ENCODE peak calls at places on chromosomes 1 and 21, in seven cellular contexts. One of them, this sample, is unnamed.

GRCh38 chr1:117537291-117537920 is 68.4 kb upstream of the TENT5C start:
- DNase-seq in SK-N-SH: no peak
- DNase-seq in K562: peak; percentile 45
- DNase-seq in HepG2: peak; percentile 36
- DNase-seq in HCT116: no peak
- DNase-seq in H1: no peak
- DNase-seq in GM12878: no peak
- DNase-seq in this sample: peak; percentile 29

GRCh38 chr1:175824079-175824478 is 80.7 kb upstream of the TNR start:
- DNase-seq in SK-N-SH: no peak
- DNase-seq in K562: peak; percentile 29
- DNase-seq in HepG2: no peak
- DNase-seq in HCT116: no peak
- DNase-seq in H1: peak; percentile 90
- DNase-seq in GM12878: no peak
- DNase-seq in this sample: no peak

GRCh38 chr1:52739699-52740467 is 13.6 kb downstream of the ZYG11B start:
- DNase-seq in SK-N-SH: no peak
- DNase-seq in K562: no peak
- DNase-seq in HepG2: no peak
- DNase-seq in HCT116: no peak
- DNase-seq in H1: no peak
- DNase-seq in GM12878: no peak
- DNase-seq in this sample: no peak

GRCh38 chr1:11822091-11822490 is 16.1 kb downstream of the CLCN6 start:
- DNase-seq in SK-N-SH: no peak
- DNase-seq in K562: no peak
- DNase-seq in HepG2: no peak
- DNase-seq in HCT116: no peak
- DNase-seq in H1: no peak
- DNase-seq in GM12878: no peak
- DNase-seq in this sample: no peak

GRCh38 chr1:220516014-220516721 is 11.8 kb upstream of the MARK1 start:
- DNase-seq in SK-N-SH: no peak
- DNase-seq in K562: no peak
- DNase-seq in HepG2: no peak
- DNase-seq in HCT116: no peak
- DNase-seq in H1: no peak
- DNase-seq in GM12878: no peak
- DNase-seq in this sample: no peak

GRCh38 chr1:6454856-6455751 is 10.9 kb downstream of the TNFRSF25 start:
- DNase-seq in SK-N-SH: peak; percentile 74
- DNase-seq in K562: no peak
- DNase-seq in HepG2: no peak
- DNase-seq in HCT116: no peak
- DNase-seq in H1: no peak
- DNase-seq in GM12878: no peak
- DNase-seq in this sample: no peak

GRCh38 chr1:110672001-110672752 is 2.6 kb downstream of the KCNA3 start:
- DNase-seq in SK-N-SH: peak; percentile 83
- DNase-seq in K562: peak; percentile 51
- DNase-seq in HepG2: no peak
- DNase-seq in HCT116: no peak
- DNase-seq in H1: peak; percentile 52
- DNase-seq in GM12878: no peak
- DNase-seq in this sample: no peak

GRCh38 chr1:161956097-161956496 is 67.6 kb downstream of the OLFML2B start:
- DNase-seq in SK-N-SH: no peak
- DNase-seq in K562: no peak
- DNase-seq in HepG2: no peak
- DNase-seq in HCT116: no peak
- DNase-seq in H1: no peak
- DNase-seq in GM12878: no peak
- DNase-seq in this sample: no peak

GRCh38 chr1:39755965-39756659 is 15.0 kb downstream of the OXCT2 start:
- DNase-seq in SK-N-SH: no peak
- DNase-seq in K562: no peak
- DNase-seq in HepG2: no peak
- DNase-seq in HCT116: no peak
- DNase-seq in H1: no peak
- DNase-seq in GM12878: no peak
- DNase-seq in this sample: no peak

GRCh38 chr1:72281637-72282270 is 585 bp downstream of the NEGR1 start:
- DNase-seq in SK-N-SH: no peak
- DNase-seq in K562: no peak
- DNase-seq in HepG2: no peak
- DNase-seq in HCT116: no peak
- DNase-seq in H1: no peak
- DNase-seq in GM12878: no peak
- DNase-seq in this sample: no peak

GRCh38 chr1:169925505-169926482 is 32.1 kb upstream of the SCYL3 start:
- DNase-seq in SK-N-SH: no peak
- DNase-seq in K562: no peak
- DNase-seq in HepG2: no peak
- DNase-seq in HCT116: no peak
- DNase-seq in H1: no peak
- DNase-seq in GM12878: peak; percentile 44
- DNase-seq in this sample: peak; percentile 9

GRCh38 chr1:187763976-187764375 is 935.2 kb downstream of the PLA2G4A start:
- DNase-seq in SK-N-SH: no peak
- DNase-seq in K562: no peak
- DNase-seq in HepG2: no peak
- DNase-seq in HCT116: no peak
- DNase-seq in H1: no peak
- DNase-seq in GM12878: no peak
- DNase-seq in this sample: no peak

GRCh38 chr1:47765236-47765635 is 231.9 kb downstream of the TRABD2B start:
- DNase-seq in SK-N-SH: no peak
- DNase-seq in K562: no peak
- DNase-seq in HepG2: no peak
- DNase-seq in HCT116: no peak
- DNase-seq in H1: no peak
- DNase-seq in GM12878: no peak
- DNase-seq in this sample: no peak

GRCh38 chr1:224958490-224958889 is 29.0 kb downstream of the DNAH14 start:
- DNase-seq in SK-N-SH: no peak
- DNase-seq in K562: no peak
- DNase-seq in HepG2: no peak
- DNase-seq in HCT116: no peak
- DNase-seq in H1: no peak
- DNase-seq in GM12878: no peak
- DNase-seq in this sample: no peak

GRCh38 chr1:6222644-6223043 is 13.1 kb downstream of the ICMT start:
- DNase-seq in SK-N-SH: no peak
- DNase-seq in K562: no peak
- DNase-seq in HepG2: no peak
- DNase-seq in HCT116: no peak
- DNase-seq in H1: no peak
- DNase-seq in GM12878: no peak
- DNase-seq in this sample: no peak

GRCh38 chr1:156689960-156690672 is 12.9 kb upstream of the NES start:
- DNase-seq in SK-N-SH: no peak
- DNase-seq in K562: no peak
- DNase-seq in HepG2: no peak
- DNase-seq in HCT116: no peak
- DNase-seq in H1: no peak
- DNase-seq in GM12878: no peak
- DNase-seq in this sample: peak; percentile 83

GRCh38 chr1:17615157-17615556 is 75.7 kb downstream of the ARHGEF10L start:
- DNase-seq in SK-N-SH: no peak
- DNase-seq in K562: no peak
- DNase-seq in HepG2: no peak
- DNase-seq in HCT116: no peak
- DNase-seq in H1: no peak
- DNase-seq in GM12878: no peak
- DNase-seq in this sample: no peak

GRCh38 chr1:111656093-111657017 is 36.8 kb downstream of the RAP1A start:
- DNase-seq in SK-N-SH: peak; percentile 59
- DNase-seq in K562: peak; percentile 41
- DNase-seq in HepG2: peak; percentile 49
- DNase-seq in HCT116: peak; percentile 57
- DNase-seq in H1: no peak
- DNase-seq in GM12878: no peak
- DNase-seq in this sample: peak; percentile 7

GRCh38 chr1:119617751-119618691 is 30.0 kb downstream of the ZNF697 start:
- DNase-seq in SK-N-SH: no peak
- DNase-seq in K562: no peak
- DNase-seq in HepG2: peak; percentile 25
- DNase-seq in HCT116: no peak
- DNase-seq in H1: peak; percentile 37
- DNase-seq in GM12878: no peak
- DNase-seq in this sample: no peak

GRCh38 chr1:159197767-159198557 is 6.7 kb upstream of the ACKR1 start:
- DNase-seq in SK-N-SH: peak; percentile 80
- DNase-seq in K562: peak; percentile 73
- DNase-seq in HepG2: peak; percentile 46
- DNase-seq in HCT116: peak; percentile 57
- DNase-seq in H1: peak; percentile 89
- DNase-seq in GM12878: no peak
- DNase-seq in this sample: peak; percentile 58

GRCh38 chr1:71292203-71292602 is 211.4 kb upstream of the ZRANB2 start:
- DNase-seq in SK-N-SH: no peak
- DNase-seq in K562: no peak
- DNase-seq in HepG2: no peak
- DNase-seq in HCT116: no peak
- DNase-seq in H1: no peak
- DNase-seq in GM12878: no peak
- DNase-seq in this sample: no peak

GRCh38 chr1:215292906-215293305 is 210.4 kb downstream of the KCNK2 start:
- DNase-seq in SK-N-SH: no peak
- DNase-seq in K562: no peak
- DNase-seq in HepG2: no peak
- DNase-seq in HCT116: no peak
- DNase-seq in H1: no peak
- DNase-seq in GM12878: no peak
- DNase-seq in this sample: no peak

GRCh38 chr1:195939844-195940243 is 668.4 kb downstream of the KCNT2 start:
- DNase-seq in SK-N-SH: no peak
- DNase-seq in K562: no peak
- DNase-seq in HepG2: no peak
- DNase-seq in HCT116: no peak
- DNase-seq in H1: no peak
- DNase-seq in GM12878: no peak
- DNase-seq in this sample: peak; percentile 9

GRCh38 chr1:188670837-188671236 is 1806.8 kb downstream of the BRINP3 start:
- DNase-seq in SK-N-SH: no peak
- DNase-seq in K562: no peak
- DNase-seq in HepG2: peak; percentile 4
- DNase-seq in HCT116: peak; percentile 66
- DNase-seq in H1: no peak
- DNase-seq in GM12878: no peak
- DNase-seq in this sample: no peak

GRCh38 chr1:53336146-53336545 is 8.3 kb upstream of the LRP8 start:
- DNase-seq in SK-N-SH: no peak
- DNase-seq in K562: no peak
- DNase-seq in HepG2: no peak
- DNase-seq in HCT116: no peak
- DNase-seq in H1: no peak
- DNase-seq in GM12878: no peak
- DNase-seq in this sample: no peak

GRCh38 chr1:93013311-93014091 is 52.2 kb upstream of the DIPK1A start:
- DNase-seq in SK-N-SH: no peak
- DNase-seq in K562: no peak
- DNase-seq in HepG2: no peak
- DNase-seq in HCT116: no peak
- DNase-seq in H1: no peak
- DNase-seq in GM12878: no peak
- DNase-seq in this sample: no peak
- TF ChIP-seq JUND in SK-N-SH: no peak
- TF ChIP-seq JUND in K562: no peak
- TF ChIP-seq JUND in HepG2: no peak
- TF ChIP-seq JUND in HCT116: no peak
- TF ChIP-seq JUND in H1: no peak
- TF ChIP-seq JUND in GM12878: no peak
- TF ChIP-seq JUND in this sample: no peak

GRCh38 chr1:3898994-3899775 is 887 bp downstream of the C1orf174 start:
- DNase-seq in SK-N-SH: no peak
- DNase-seq in K562: no peak
- DNase-seq in HepG2: peak; percentile 43
- DNase-seq in HCT116: no peak
- DNase-seq in H1: no peak
- DNase-seq in GM12878: no peak
- DNase-seq in this sample: no peak
- TF ChIP-seq JUND in SK-N-SH: no peak
- TF ChIP-seq JUND in K562: no peak
- TF ChIP-seq JUND in HepG2: no peak
- TF ChIP-seq JUND in HCT116: no peak
- TF ChIP-seq JUND in H1: no peak
- TF ChIP-seq JUND in GM12878: no peak
- TF ChIP-seq JUND in this sample: no peak

DNA sequence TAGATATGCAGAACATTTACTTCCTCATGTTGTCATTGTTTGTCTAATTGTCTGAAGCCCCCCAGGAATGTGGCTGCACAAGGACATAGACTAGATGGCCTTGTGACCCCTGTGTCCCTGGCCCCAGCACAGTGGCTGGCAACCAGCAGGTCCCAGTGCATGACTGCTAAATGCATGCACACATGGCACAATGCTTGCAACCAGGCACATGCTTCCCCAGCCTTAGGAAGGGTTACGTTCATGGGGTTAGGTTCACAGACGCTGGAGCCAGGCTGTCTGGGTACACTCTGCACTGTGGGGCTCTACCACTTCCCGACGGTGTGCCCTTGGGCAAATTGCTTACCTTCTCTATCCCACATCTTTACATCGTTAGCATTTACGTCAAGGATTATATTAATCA is 21.2 kb upstream of the CLIC6 start:
- DNase-seq in SK-N-SH: no peak
- DNase-seq in K562: no peak
- DNase-seq in HepG2: no peak
- DNase-seq in HCT116: no peak
- DNase-seq in H1: no peak
- DNase-seq in GM12878: no peak
- DNase-seq in this sample: no peak
- TF ChIP-seq JUND in SK-N-SH: no peak
- TF ChIP-seq JUND in K562: no peak
- TF ChIP-seq JUND in HepG2: no peak
- TF ChIP-seq JUND in HCT116: no peak
- TF ChIP-seq JUND in H1: no peak
- TF ChIP-seq JUND in GM12878: no peak
- TF ChIP-seq JUND in this sample: no peak

DNA sequence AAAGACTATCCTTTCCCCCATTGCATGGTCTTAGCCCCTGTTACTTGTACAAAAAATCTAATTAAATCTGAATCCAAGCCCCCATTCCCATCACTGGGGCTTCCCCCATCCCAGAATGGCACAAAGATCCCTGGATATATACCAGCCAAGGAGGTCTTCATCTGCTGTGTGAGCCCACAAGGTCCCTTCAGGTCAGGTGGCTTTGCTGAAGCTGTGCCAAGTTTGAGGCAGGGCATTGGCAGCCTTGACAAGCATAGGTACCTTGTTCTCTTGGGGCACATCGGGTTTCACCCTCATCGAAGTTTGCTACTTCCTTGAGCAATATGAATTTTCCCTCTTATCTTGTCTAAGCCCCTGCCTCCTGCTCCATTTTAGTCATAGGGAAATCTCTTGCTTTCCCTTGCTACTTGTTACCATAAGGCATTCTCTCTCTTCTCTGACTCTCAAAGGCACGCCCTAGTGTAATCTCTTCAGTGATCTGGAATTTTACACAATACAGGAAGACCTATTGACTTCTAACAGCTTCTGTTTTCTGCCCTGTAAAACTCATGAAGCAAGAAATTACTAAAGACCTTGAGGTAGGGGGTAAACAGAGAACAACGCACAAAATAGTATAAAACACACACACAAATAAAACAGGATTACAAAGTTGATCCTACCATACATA is 71.4 kb upstream of the COG2 start:
- DNase-seq in SK-N-SH: no peak
- DNase-seq in K562: no peak
- DNase-seq in HepG2: no peak
- DNase-seq in HCT116: no peak
- DNase-seq in H1: no peak
- DNase-seq in GM12878: no peak
- DNase-seq in this sample: no peak
- TF ChIP-seq JUND in SK-N-SH: no peak
- TF ChIP-seq JUND in K562: no peak
- TF ChIP-seq JUND in HepG2: no peak
- TF ChIP-seq JUND in HCT116: no peak
- TF ChIP-seq JUND in H1: no peak
- TF ChIP-seq JUND in GM12878: no peak
- TF ChIP-seq JUND in this sample: no peak